ENCODE peak calls at places on chromosome 11, in eight cellular contexts. B is activated CD4-positive, CD25-positive, alpha-beta regulatory T cell; A is mammary epithelial cell; G is T-helper 17 cell; U is activated naive CD4-positive, alpha-beta T cell treated with anti-CD3 and anti-CD28 coated beads for 36 hours; E is OCI-LY7; Q is activated CD8-positive, alpha-beta T cell treated with anti-CD3 and anti-CD28 coated beads for 36 hours; F is amniotic stem cell. V is an unnamed sample.

GRCh38 chr11:95863486-95864140 is 60.3 kb downstream of the MTMR2 start:
- DNase-seq in G (no peak), E (no peak), A (no peak), U (no peak), B (no peak), F (peak; percentile 40), Q (no peak), V (no peak)

GRCh38 chr11:119856681-119857485 is 127.9 kb upstream of the NECTIN1 start:
- DNase-seq in B (no peak), Q (no peak), U (no peak), F (no peak), E (no peak), G (no peak), A (no peak), V (no peak)

GRCh38 chr11:121687961-121688566 is 235.3 kb upstream of the SORL1-AS1 start:
- DNase-seq in Q (no peak), A (no peak), E (no peak), F (peak; percentile 34), G (no peak), B (no peak), U (no peak), V (no peak)

GRCh38 chr11:39327302-39327701 is 2132.2 kb downstream of the LRRC4C start:
- DNase-seq in B (no peak), A (no peak), Q (no peak), E (no peak), F (no peak), G (no peak), U (no peak), V (no peak)

GRCh38 chr11:50074161-50074560 is 41.5 kb downstream of the OR4C45 start:
- DNase-seq in E (no peak), F (no peak), A (no peak), G (no peak), U (no peak), Q (no peak), B (no peak), V (no peak)

GRCh38 chr11:66071326-66071870 is 1.3 kb downstream of the PACS1 start:
- DNase-seq in Q (peak; percentile 42), B (no peak), U (peak; percentile 57), E (no peak), A (peak; percentile 19), G (no peak), F (no peak), V (no peak)

GRCh38 chr11:67287355-67288197 is 1.5 kb upstream of the ANKRD13D start:
- DNase-seq in A (no peak), U (peak; percentile 65), G (no peak), Q (peak; percentile 64), F (no peak), B (no peak), E (peak; percentile 22), V (no peak)

GRCh38 chr11:62875698-62876483 is 4.8 kb upstream of the SLC3A2 start:
- DNase-seq in B (no peak), G (no peak), Q (no peak), A (no peak), F (no peak), U (no peak), E (no peak), V (no peak)

GRCh38 chr11:96465537-96465936 is 75.7 kb downstream of the JRKL start:
- DNase-seq in B (no peak), F (no peak), Q (no peak), G (no peak), U (no peak), A (no peak), E (no peak), V (no peak)

GRCh38 chr11:117187007-117187406 is 8.5 kb downstream of the SIDT2 start:
- DNase-seq in F (no peak), G (no peak), U (no peak), B (no peak), E (no peak), A (no peak), Q (no peak), V (no peak)

GRCh38 chr11:88604255-88604654 is 266.7 kb upstream of the CTSC start:
- DNase-seq in E (no peak), B (no peak), Q (no peak), F (no peak), A (peak; percentile 48), U (no peak), G (no peak), V (no peak)

GRCh38 chr11:7415537-7415817 is 69.8 kb upstream of the OLFML1 start:
- DNase-seq in E (no peak), Q (no peak), F (no peak), B (no peak), U (no peak), G (no peak), A (no peak), V (no peak)

GRCh38 chr11:59429924-59430516 is 3.8 kb upstream of the OR5A2 start:
- DNase-seq in Q (peak; percentile 49), A (peak; percentile 48), B (no peak), E (peak; percentile 78), U (peak; percentile 59), G (peak; percentile 25), F (no peak), V (peak; percentile 54)

GRCh38 chr11:70913715-70914231 is 338.6 kb downstream of the SHANK2 start:
- DNase-seq in F (no peak), E (no peak), G (no peak), Q (no peak), B (no peak), A (no peak), U (no peak), V (no peak)

GRCh38 chr11:109641549-109641948 is 219.6 kb downstream of the C11orf87 start:
- DNase-seq in E (no peak), G (no peak), F (no peak), B (no peak), Q (peak; percentile 7), U (peak; percentile 5), A (peak; percentile 50), V (no peak)

GRCh38 chr11:15493066-15493465 is 378.3 kb downstream of the INSC start:
- DNase-seq in E (no peak), F (no peak), Q (no peak), B (no peak), A (peak; percentile 25), G (no peak), U (no peak), V (no peak)

GRCh38 chr11:1727088-1727690 is 23.2 kb downstream of the IFITM10 start:
- DNase-seq in G (no peak), B (no peak), Q (peak; percentile 45), E (no peak), A (no peak), F (no peak), U (no peak), V (no peak)

GRCh38 chr11:129377739-129378138 is 2.1 kb downstream of the BARX2 start:
- DNase-seq in E (no peak), A (no peak), U (no peak), B (no peak), Q (no peak), F (no peak), G (no peak), V (no peak)

GRCh38 chr11:63683133-63683991 is 2.1 kb downstream of the RTN3 start:
- DNase-seq in A (no peak), E (no peak), Q (no peak), B (no peak), G (no peak), F (no peak), U (no peak), V (no peak)

GRCh38 chr11:12092714-12093113 is 17.7 kb upstream of the MICAL2 start:
- DNase-seq in Q (no peak), U (no peak), B (no peak), A (no peak), G (no peak), F (no peak), E (no peak), V (no peak)

GRCh38 chr11:47765086-47765485 is 2.1 kb downstream of the FNBP4 start:
- DNase-seq in U (no peak), Q (no peak), F (no peak), A (no peak), G (no peak), E (peak; percentile 35), B (no peak), V (no peak)

GRCh38 chr11:7646866-7647265 is 26.4 kb downstream of the CYB5R2 start:
- DNase-seq in B (no peak), U (no peak), F (no peak), E (no peak), A (no peak), G (no peak), Q (no peak), V (no peak)

GRCh38 chr11:43699879-43700278 is 19.3 kb downstream of the HSD17B12 start:
- DNase-seq in A (no peak), B (no peak), G (no peak), U (no peak), E (no peak), Q (no peak), F (no peak), V (no peak)

GRCh38 chr11:16791494-16791961 is 53.1 kb downstream of the C11orf58 start:
- DNase-seq in Q (no peak), G (no peak), F (peak; percentile 69), E (no peak), A (peak; percentile 87), U (no peak), B (no peak), V (no peak)

GRCh38 chr11:72352859-72353551 is 81.3 kb downstream of the CLPB start:
- DNase-seq in E (no peak), B (no peak), A (peak; percentile 10), Q (no peak), F (peak; percentile 87), G (no peak), U (peak; percentile 45), V (no peak)

GRCh38 chr11:60989108-60989650 is 17.7 kb downstream of the CD6 start:
- DNase-seq in Q (no peak), B (no peak), E (peak; percentile 57), U (peak; percentile 42), A (no peak), G (no peak), F (no peak), V (no peak)